ENCODE peak calls at places on chromosomes 7 and 10, in eight cellular contexts. S, H, M, X, R, I, K and B are unnamed samples.

GRCh38 chr7:22291979-22292378 is 65.0 kb downstream of the RAPGEF5 start:
- DNase-seq in H (no peak), X (no peak), S (no peak), K (no peak), I (no peak), R (no peak), M (no peak), B (no peak)

GRCh38 chr10:47372726-47373125 is 11.4 kb downstream of the ZNF488 start:
- DNase-seq in X (no peak), S (no peak), M (peak; percentile 35), H (no peak), K (no peak), R (no peak), I (peak; percentile 29), B (no peak)

GRCh38 chr7:40147371-40148246 is 12.8 kb downstream of the SUGCT start:
- DNase-seq in H (no peak), I (no peak), S (no peak), M (no peak), X (no peak), K (no peak), R (no peak), B (no peak)

GRCh38 chr7:135193615-135194081 is 17.7 kb downstream of the WDR91 start:
- DNase-seq in M (no peak), I (no peak), H (no peak), K (no peak), R (peak; percentile 25), X (no peak), S (no peak), B (peak; percentile 85)

GRCh38 chr7:137020351-137020750 is 151.9 kb downstream of the CHRM2 start:
- DNase-seq in R (no peak), I (no peak), M (no peak), H (no peak), X (no peak), K (no peak), S (no peak), B (no peak)

GRCh38 chr7:64947252-64948000 is 43.4 kb downstream of the ZNF117 start:
- DNase-seq in H (no peak), X (no peak), S (no peak), M (peak; percentile 72), K (no peak), R (no peak), I (peak; percentile 43), B (no peak)

GRCh38 chr7:96303686-96304443 is 18.0 kb downstream of the SLC25A13 start:
- DNase-seq in M (no peak), X (no peak), S (no peak), I (no peak), K (no peak), R (no peak), H (no peak), B (no peak)

GRCh38 chr7:128321044-128321422 is 22.7 kb downstream of the RBM28 start:
- DNase-seq in X (no peak), S (no peak), I (no peak), K (no peak), M (no peak), R (no peak), H (no peak), B (no peak)

GRCh38 chr10:35027567-35027966 is 62.6 kb downstream of the CUL2 start:
- DNase-seq in M (peak; percentile 28), K (no peak), R (peak; percentile 5), S (no peak), X (no peak), I (no peak), H (no peak), B (no peak)

GRCh38 chr10:24551161-24551560 is 172.5 kb downstream of the ARHGAP21 start:
- DNase-seq in H (no peak), M (no peak), R (no peak), I (no peak), S (no peak), X (no peak), K (no peak), B (no peak)

GRCh38 chr10:24463683-24464426 is 254.9 kb downstream of the KIAA1217 start:
- DNase-seq in H (peak; percentile 93), I (no peak), X (no peak), S (peak; percentile 6), R (no peak), M (no peak), K (no peak), B (peak; percentile 88)

GRCh38 chr7:106486331-106486730 is 174.6 kb downstream of the CCDC71L start:
- DNase-seq in X (no peak), H (peak; percentile 68), K (no peak), I (no peak), S (no peak), R (no peak), M (no peak), B (no peak)

GRCh38 chr10:109203616-109204375 is 719.5 kb downstream of the XPNPEP1 start:
- DNase-seq in H (no peak), I (no peak), K (no peak), S (no peak), X (no peak), M (no peak), R (no peak), B (no peak)

GRCh38 chr7:46129831-46130230 is 208.8 kb upstream of the IGFBP3 start:
- DNase-seq in I (no peak), M (no peak), K (no peak), S (no peak), H (no peak), X (no peak), R (no peak), B (no peak)